ENCODE peak calls at places on chromosomes 16 and 17, in five cellular contexts. One of them, this sample, is unnamed.

GRCh38 chr16:67161595-67162058 is 1.9 kb downstream of the FBXL8 start:
- DNase-seq in stomach: no peak
- DNase-seq in HFF-Myc: no peak
- DNase-seq in brain microvascular endothelial cell: no peak
- DNase-seq in lower lobe of right lung: no peak
- DNase-seq in this sample: no peak

GRCh38 chr17:70040336-70040735 is 34.7 kb upstream of the KCNJ16 start:
- DNase-seq in stomach: no peak
- DNase-seq in HFF-Myc: no peak
- DNase-seq in brain microvascular endothelial cell: peak; percentile 22
- DNase-seq in lower lobe of right lung: no peak
- DNase-seq in this sample: no peak

GRCh38 chr17:4534928-4535666 is 20.1 kb downstream of the MYBBP1A start:
- DNase-seq in stomach: no peak
- DNase-seq in HFF-Myc: no peak
- DNase-seq in brain microvascular endothelial cell: no peak
- DNase-seq in lower lobe of right lung: no peak
- DNase-seq in this sample: no peak

GRCh38 chr17:67605259-67605912 is 112.3 kb upstream of the NOL11 start:
- DNase-seq in stomach: peak; percentile 75
- DNase-seq in HFF-Myc: no peak
- DNase-seq in brain microvascular endothelial cell: no peak
- DNase-seq in lower lobe of right lung: no peak
- DNase-seq in this sample: no peak

GRCh38 chr17:64006361-64007088 is 8.4 kb downstream of the PRR29 start:
- DNase-seq in stomach: no peak
- DNase-seq in HFF-Myc: no peak
- DNase-seq in brain microvascular endothelial cell: no peak
- DNase-seq in lower lobe of right lung: no peak
- DNase-seq in this sample: no peak

GRCh38 chr17:6639651-6640535 is 618 bp downstream of the KIAA0753 start:
- DNase-seq in stomach: no peak
- DNase-seq in HFF-Myc: no peak
- DNase-seq in brain microvascular endothelial cell: no peak
- DNase-seq in lower lobe of right lung: peak; percentile 66
- DNase-seq in this sample: peak; percentile 46

GRCh38 chr17:44909681-44910144 is 5.6 kb downstream of the GFAP start:
- DNase-seq in stomach: no peak
- DNase-seq in HFF-Myc: no peak
- DNase-seq in brain microvascular endothelial cell: peak; percentile 61
- DNase-seq in lower lobe of right lung: no peak
- DNase-seq in this sample: no peak

GRCh38 chr16:75647138-75647491 is 350 bp downstream of the KARS1 start:
- DNase-seq in stomach: no peak
- DNase-seq in HFF-Myc: no peak
- DNase-seq in brain microvascular endothelial cell: no peak
- DNase-seq in lower lobe of right lung: no peak
- DNase-seq in this sample: no peak

GRCh38 chr16:48499822-48500440 is 110.0 kb downstream of the N4BP1 start:
- DNase-seq in stomach: no peak
- DNase-seq in HFF-Myc: peak; percentile 75
- DNase-seq in brain microvascular endothelial cell: peak; percentile 73
- DNase-seq in lower lobe of right lung: no peak
- DNase-seq in this sample: no peak

GRCh38 chr17:67615736-67616135 is 102.0 kb upstream of the NOL11 start:
- DNase-seq in stomach: no peak
- DNase-seq in HFF-Myc: no peak
- DNase-seq in brain microvascular endothelial cell: no peak
- DNase-seq in lower lobe of right lung: no peak
- DNase-seq in this sample: no peak

GRCh38 chr16:57166951-57167350 is 18.9 kb downstream of the PSME3IP1 start:
- DNase-seq in stomach: no peak
- DNase-seq in HFF-Myc: no peak
- DNase-seq in brain microvascular endothelial cell: peak; percentile 14
- DNase-seq in lower lobe of right lung: peak; percentile 66
- DNase-seq in this sample: peak; percentile 61

GRCh38 chr17:81537343-81537855 is 9.2 kb downstream of the FSCN2 start:
- DNase-seq in stomach: peak; percentile 73
- DNase-seq in HFF-Myc: no peak
- DNase-seq in brain microvascular endothelial cell: no peak
- DNase-seq in lower lobe of right lung: no peak
- DNase-seq in this sample: peak; percentile 58

GRCh38 chr16:87178977-87179376 is 138.2 kb downstream of the C16orf95 start:
- DNase-seq in stomach: no peak
- DNase-seq in HFF-Myc: no peak
- DNase-seq in brain microvascular endothelial cell: peak; percentile 55
- DNase-seq in lower lobe of right lung: no peak
- DNase-seq in this sample: no peak

GRCh38 chr17:51481370-51481769 is 221.0 kb downstream of the UTP18 start:
- DNase-seq in stomach: no peak
- DNase-seq in HFF-Myc: no peak
- DNase-seq in brain microvascular endothelial cell: no peak
- DNase-seq in lower lobe of right lung: no peak
- DNase-seq in this sample: no peak

GRCh38 chr16:19601083-19601976 is 45.8 kb downstream of the VPS35L start:
- DNase-seq in stomach: no peak
- DNase-seq in HFF-Myc: no peak
- DNase-seq in brain microvascular endothelial cell: peak; percentile 32
- DNase-seq in lower lobe of right lung: no peak
- DNase-seq in this sample: peak; percentile 45

GRCh38 chr17:63830904-63831491 is 3.5 kb upstream of the FTSJ3 start:
- DNase-seq in stomach: no peak
- DNase-seq in HFF-Myc: no peak
- DNase-seq in brain microvascular endothelial cell: no peak
- DNase-seq in lower lobe of right lung: no peak
- DNase-seq in this sample: no peak

GRCh38 chr16:56987692-56988091 is 1.7 kb upstream of the NLRC5 start:
- DNase-seq in stomach: no peak
- DNase-seq in HFF-Myc: no peak
- DNase-seq in brain microvascular endothelial cell: no peak
- DNase-seq in lower lobe of right lung: no peak
- DNase-seq in this sample: no peak

GRCh38 chr17:40903129-40903847 is 18.2 kb upstream of the KRT20 start:
- DNase-seq in stomach: peak; percentile 36
- DNase-seq in HFF-Myc: peak; percentile 53
- DNase-seq in brain microvascular endothelial cell: peak; percentile 19
- DNase-seq in lower lobe of right lung: no peak
- DNase-seq in this sample: no peak

GRCh38 chr16:88536971-88537751 is 33.0 kb upstream of the ZC3H18 start:
- DNase-seq in stomach: no peak
- DNase-seq in HFF-Myc: no peak
- DNase-seq in brain microvascular endothelial cell: no peak
- DNase-seq in lower lobe of right lung: no peak
- DNase-seq in this sample: no peak

GRCh38 chr16:84730406-84731106 is 30.8 kb downstream of the USP10 start:
- DNase-seq in stomach: peak; percentile 63
- DNase-seq in HFF-Myc: peak; percentile 62
- DNase-seq in brain microvascular endothelial cell: peak; percentile 93
- DNase-seq in lower lobe of right lung: peak; percentile 70
- DNase-seq in this sample: peak; percentile 76

GRCh38 chr17:44187131-44187899 is 543 bp downstream of the TMUB2 start:
- DNase-seq in stomach: no peak
- DNase-seq in HFF-Myc: no peak
- DNase-seq in brain microvascular endothelial cell: no peak
- DNase-seq in lower lobe of right lung: peak; percentile 75
- DNase-seq in this sample: peak; percentile 44

GRCh38 chr17:55699178-55699865 is 23.3 kb downstream of the TMEM100 start:
- DNase-seq in stomach: no peak
- DNase-seq in HFF-Myc: no peak
- DNase-seq in brain microvascular endothelial cell: no peak
- DNase-seq in lower lobe of right lung: no peak
- DNase-seq in this sample: no peak

GRCh38 chr17:36951390-36951789 is 2.6 kb downstream of the AATF start:
- DNase-seq in stomach: no peak
- DNase-seq in HFF-Myc: no peak
- DNase-seq in brain microvascular endothelial cell: no peak
- DNase-seq in lower lobe of right lung: no peak
- DNase-seq in this sample: no peak
- H3K4me3 ChIP-seq in stomach: no peak overlapping the region
- H3K4me3 ChIP-seq in HFF-Myc: no peak overlapping the region
- H3K4me3 ChIP-seq in brain microvascular endothelial cell: no peak overlapping the region
- H3K4me3 ChIP-seq in lower lobe of right lung: no peak overlapping the region
- H3K4me3 ChIP-seq in this sample: no peak overlapping the region

GRCh38 chr17:10752696-10753095 is 22.9 kb upstream of the TMEM220 start:
- DNase-seq in stomach: no peak
- DNase-seq in HFF-Myc: no peak
- DNase-seq in brain microvascular endothelial cell: no peak
- DNase-seq in lower lobe of right lung: no peak
- DNase-seq in this sample: no peak

GRCh38 chr17:10756146-10756545 is 26.3 kb upstream of the TMEM220 start:
- DNase-seq in stomach: no peak
- DNase-seq in HFF-Myc: no peak
- DNase-seq in brain microvascular endothelial cell: no peak
- DNase-seq in lower lobe of right lung: no peak
- DNase-seq in this sample: no peak

GRCh38 chr17:10754861-10755591 is 25.2 kb upstream of the TMEM220 start:
- DNase-seq in stomach: no peak
- DNase-seq in HFF-Myc: no peak
- DNase-seq in brain microvascular endothelial cell: no peak
- DNase-seq in lower lobe of right lung: no peak
- DNase-seq in this sample: no peak

GRCh38 chr17:10755592-10756127 is 25.8 kb upstream of the TMEM220 start:
- DNase-seq in stomach: no peak
- DNase-seq in HFF-Myc: no peak
- DNase-seq in brain microvascular endothelial cell: no peak
- DNase-seq in lower lobe of right lung: no peak
- DNase-seq in this sample: no peak

DNA sequence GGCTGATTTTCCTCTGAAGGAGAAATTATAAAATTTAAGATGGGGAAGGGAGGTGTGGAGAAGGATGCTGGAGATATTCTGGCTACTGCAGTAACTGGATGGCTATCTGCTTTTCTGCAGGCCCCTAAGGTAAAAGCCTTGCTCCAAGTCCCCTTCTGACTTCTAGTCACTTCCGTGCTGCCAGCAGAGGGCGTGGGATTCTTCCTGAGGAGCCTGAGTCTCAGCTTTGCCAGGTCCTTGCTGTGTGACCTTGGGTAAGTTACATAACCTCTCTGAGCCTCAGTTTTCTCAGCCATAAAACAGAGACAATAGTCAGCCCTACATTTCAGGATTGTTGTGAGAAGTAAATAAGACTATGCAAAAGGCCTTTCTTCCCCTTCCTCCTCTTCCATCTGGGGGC is 24.3 kb upstream of the TMEM220 start:
- DNase-seq in stomach: peak; percentile 74
- DNase-seq in HFF-Myc: no peak
- DNase-seq in brain microvascular endothelial cell: peak; percentile 6
- DNase-seq in lower lobe of right lung: no peak
- DNase-seq in this sample: peak; percentile 55
- TF ChIP-seq CTCF in stomach: peak; percentile 29
- TF ChIP-seq CTCF in HFF-Myc: peak; percentile 64
- TF ChIP-seq CTCF in brain microvascular endothelial cell: peak; percentile 59
- TF ChIP-seq CTCF in lower lobe of right lung: no peak
- TF ChIP-seq CTCF in this sample: peak; percentile 36

GRCh38 chr16:50747206-50747956 is 5.5 kb downstream of the CYLD start:
- DNase-seq in stomach: no peak
- DNase-seq in HFF-Myc: no peak
- DNase-seq in brain microvascular endothelial cell: no peak
- DNase-seq in lower lobe of right lung: no peak
- DNase-seq in this sample: peak; percentile 66
- H3K4me3 ChIP-seq in stomach: no peak overlapping the region
- H3K4me3 ChIP-seq in HFF-Myc: no peak overlapping the region
- H3K4me3 ChIP-seq in brain microvascular endothelial cell: no peak overlapping the region
- H3K4me3 ChIP-seq in lower lobe of right lung: no peak overlapping the region
- H3K4me3 ChIP-seq in this sample: peak overlapping the region; percentile 42

DNA sequence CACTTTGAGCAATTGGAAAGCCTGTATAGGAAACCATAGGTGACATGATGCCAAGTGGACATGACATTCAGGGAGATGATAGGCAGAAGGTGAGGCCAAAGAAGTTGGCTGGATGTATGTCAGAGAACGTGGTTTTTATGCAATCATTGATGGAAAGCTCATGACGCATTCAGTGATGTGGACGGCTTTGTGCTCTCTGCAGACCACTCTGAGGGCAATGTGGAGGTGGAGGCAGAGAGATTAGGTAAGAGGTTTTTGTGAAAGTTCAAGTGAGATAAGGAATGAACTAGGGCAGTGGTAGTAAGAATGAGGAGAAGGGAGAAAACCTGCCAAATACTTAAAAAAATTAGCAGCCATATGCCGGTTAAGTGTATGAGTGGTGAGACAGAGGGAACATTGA is 99.0 kb downstream of the PRKCA start:
- DNase-seq in stomach: no peak
- DNase-seq in HFF-Myc: no peak
- DNase-seq in brain microvascular endothelial cell: no peak
- DNase-seq in lower lobe of right lung: no peak
- DNase-seq in this sample: no peak
- TF ChIP-seq CTCF in stomach: no peak
- TF ChIP-seq CTCF in HFF-Myc: no peak
- TF ChIP-seq CTCF in brain microvascular endothelial cell: no peak
- TF ChIP-seq CTCF in lower lobe of right lung: no peak
- TF ChIP-seq CTCF in this sample: no peak

DNA sequence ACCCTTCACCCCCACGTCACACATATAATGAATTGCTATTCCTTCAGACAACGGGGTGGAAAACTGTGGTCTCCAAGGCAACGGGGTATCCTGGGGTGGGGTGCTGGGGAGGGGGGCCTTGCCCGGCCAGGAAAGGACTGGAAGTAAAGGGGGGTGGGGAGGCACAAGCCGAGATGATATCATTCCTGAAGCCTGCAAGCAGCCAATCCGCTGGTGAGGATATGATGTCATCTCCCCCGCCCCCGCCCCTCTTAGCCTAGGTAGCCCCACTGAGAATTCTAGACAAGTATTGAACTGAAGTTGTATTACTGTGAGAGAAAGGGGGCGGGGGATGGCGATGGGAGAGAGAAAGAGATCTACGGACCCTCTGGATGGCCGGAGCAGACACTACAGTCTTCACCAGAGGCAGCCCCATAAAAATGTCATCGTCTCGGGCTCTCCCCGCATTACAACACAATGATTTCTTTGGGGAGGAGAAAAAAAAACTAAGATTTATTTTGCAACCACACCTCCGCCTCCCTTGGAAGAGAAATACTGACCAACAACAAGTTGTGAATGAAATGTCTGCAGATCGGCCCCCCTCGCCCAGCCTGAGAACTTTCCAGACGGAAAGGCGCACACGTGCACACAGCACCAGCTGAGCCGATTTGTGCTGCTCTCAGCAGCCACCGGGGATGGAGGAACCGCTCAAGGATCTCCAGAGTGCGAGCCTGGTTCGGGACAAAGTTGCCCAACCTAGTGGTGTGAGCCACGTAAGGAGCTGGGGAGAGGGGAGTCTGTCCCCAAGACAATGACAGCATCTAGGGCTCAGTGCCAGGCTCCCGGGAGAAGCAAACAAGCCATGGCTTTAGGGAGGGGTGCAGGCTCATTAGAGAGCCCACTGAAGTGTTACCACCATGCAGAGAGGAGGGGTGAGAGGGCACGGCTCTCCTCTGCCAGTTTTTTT is 222.0 kb downstream of the SOX9 start:
- DNase-seq in stomach: no peak
- DNase-seq in HFF-Myc: no peak
- DNase-seq in brain microvascular endothelial cell: no peak
- DNase-seq in lower lobe of right lung: peak; percentile 57
- DNase-seq in this sample: no peak
- H3K4me3 ChIP-seq in stomach: no peak overlapping the region
- H3K4me3 ChIP-seq in HFF-Myc: no peak overlapping the region
- H3K4me3 ChIP-seq in brain microvascular endothelial cell: peak overlapping the region; percentile 1
- H3K4me3 ChIP-seq in lower lobe of right lung: no peak overlapping the region
- H3K4me3 ChIP-seq in this sample: no peak overlapping the region

GRCh38 chr17:15247891-15248529 is 17.1 kb downstream of the PMP22 start:
- DNase-seq in stomach: no peak
- DNase-seq in HFF-Myc: no peak
- DNase-seq in brain microvascular endothelial cell: no peak
- DNase-seq in lower lobe of right lung: no peak
- DNase-seq in this sample: no peak
- TF ChIP-seq CTCF in stomach: no peak
- TF ChIP-seq CTCF in HFF-Myc: peak; percentile 44
- TF ChIP-seq CTCF in brain microvascular endothelial cell: peak; percentile 77
- TF ChIP-seq CTCF in lower lobe of right lung: no peak
- TF ChIP-seq CTCF in this sample: no peak